ENCODE peak calls at places on chromosome 19, in four cellular contexts. H, P, C and T are unnamed samples. For H3K27me3, the result is how much of the 10 kb centered on the place peaks cover.

GRCh38 chr19:1324249-1324791 is 38.6 kb downstream of the EFNA2 start:
- DNase-seq in H (no peak), P (no peak), C (no peak), T (no peak)

GRCh38 chr19:14764401-14764800 is 14.0 kb downstream of the ADGRE2 start:
- DNase-seq in H (no peak), P (no peak), C (no peak), T (no peak)

GRCh38 chr19:1355258-1355973 is 28.3 kb upstream of the NDUFS7 start:
- DNase-seq in H (no peak), P (no peak), C (peak), T (peak)

GRCh38 chr19:8489591-8490394 is 12.6 kb downstream of the PRAM1 start:
- DNase-seq in H (peak), P (no peak), C (no peak), T (no peak)

GRCh38 chr19:13428352-13428751 is 77.9 kb downstream of the CACNA1A start:
- DNase-seq in H (no peak), P (no peak), C (peak), T (no peak)

GRCh38 chr19:12858041-12858928 is 20.0 kb downstream of the MAST1 start:
- DNase-seq in H (no peak), P (no peak), C (no peak), T (no peak)

GRCh38 chr19:34502582-34503545 is 21.3 kb downstream of the WTIP start:
- DNase-seq in H (no peak), P (no peak), C (no peak), T (no peak)

GRCh38 chr19:43311706-43312105 is 41.8 kb upstream of the CD177 start:
- DNase-seq in H (no peak), P (no peak), C (no peak), T (no peak)

GRCh38 chr19:33403221-33403972 is 29.9 kb downstream of the CEBPG start:
- DNase-seq in H (peak), P (peak), C (no peak), T (no peak)

GRCh38 chr19:18292460-18292809 is 11.0 kb upstream of the JUND start:
- DNase-seq in H (no peak), P (no peak), C (no peak), T (no peak)

GRCh38 chr19:17405250-17406038 is at the start of gene BST2:
- DNase-seq in H (peak), P (peak), C (peak), T (peak)

GRCh38 chr19:44371815-44372480 is 15.5 kb upstream of the ZNF112 start:
- DNase-seq in H (no peak), P (no peak), C (no peak), T (no peak)

GRCh38 chr19:29586401-29586800 is 19.7 kb upstream of the POP4 start:
- DNase-seq in H (no peak), P (no peak), C (no peak), T (no peak)

GRCh38 chr19:29587518-29587986 is 18.5 kb upstream of the POP4 start:
- DNase-seq in H (no peak), P (no peak), C (peak), T (no peak)

GRCh38 chr19:29590278-29590677 is 15.8 kb upstream of the POP4 start:
- DNase-seq in H (no peak), P (no peak), C (no peak), T (no peak)

GRCh38 chr19:29587059-29587458 is 19.0 kb upstream of the POP4 start:
- DNase-seq in H (no peak), P (no peak), C (no peak), T (no peak)

GRCh38 chr19:29588095-29588494 is 18.0 kb upstream of the POP4 start:
- DNase-seq in H (no peak), P (no peak), C (no peak), T (no peak)
- H3K27me3 ChIP-seq in H (under half), P (under half), C (under half), T (under half)

GRCh38 chr19:37362733-37363132 is 8.2 kb upstream of the ZNF527 start:
- DNase-seq in H (no peak), P (no peak), C (no peak), T (no peak)
- TF ChIP-seq CTCF in H (no peak), P (no peak), C (no peak), T (no peak)

GRCh38 chr19:55370305-55370988 is at the start of gene IL11:
- DNase-seq in H (no peak), P (no peak), C (peak), T (peak)
- H3K27me3 ChIP-seq in H (under half), P (under half), C (under half), T (half or more)

GRCh38 chr19:16057062-16057461 is 19.2 kb upstream of the TPM4 start:
- DNase-seq in H (no peak), P (no peak), C (no peak), T (no peak)

GRCh38 chr19:16048583-16048982 is 27.7 kb upstream of the TPM4 start:
- DNase-seq in H (no peak), P (no peak), C (no peak), T (no peak)

GRCh38 chr19:16052353-16052752 is 23.9 kb upstream of the TPM4 start:
- DNase-seq in H (no peak), P (no peak), C (no peak), T (no peak)

GRCh38 chr19:16045893-16046292 is 30.4 kb upstream of the TPM4 start:
- DNase-seq in H (no peak), P (no peak), C (no peak), T (no peak)

DNA sequence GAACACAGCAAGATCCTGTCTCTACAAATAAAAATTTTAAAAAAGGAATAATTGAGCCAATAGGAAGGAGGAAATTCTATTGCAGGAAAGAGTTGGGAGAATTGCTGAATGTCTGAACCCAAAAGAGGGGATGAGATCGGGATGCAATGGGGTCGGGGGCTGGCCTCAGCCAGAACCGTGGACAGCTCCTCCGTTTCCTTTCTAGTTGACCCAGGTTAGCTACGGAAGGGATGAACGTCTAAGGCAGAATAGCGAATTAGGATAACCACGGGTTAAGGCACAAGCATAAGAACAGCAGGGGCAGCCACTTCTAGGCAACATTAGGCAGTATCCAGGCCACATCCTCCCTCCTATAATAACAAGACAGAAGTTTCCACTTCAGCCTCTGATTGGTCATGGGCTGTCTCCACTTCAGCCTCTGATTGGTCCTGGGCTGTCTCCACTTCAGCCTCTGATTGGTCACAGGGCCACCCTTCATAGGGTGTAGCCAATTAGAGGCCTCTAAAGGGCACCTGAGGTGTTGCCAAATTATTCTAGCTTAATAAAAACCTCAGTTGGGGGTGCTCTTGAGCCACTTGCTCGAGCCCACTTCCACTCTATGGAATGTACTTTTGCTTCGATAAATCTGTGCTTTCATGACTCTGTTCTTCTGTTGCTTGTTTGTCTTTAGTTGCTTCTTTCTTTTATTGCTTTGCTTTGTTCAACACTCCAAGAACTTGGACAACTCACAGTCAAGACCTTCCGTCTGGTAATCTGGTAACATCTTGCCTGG is 24.9 kb upstream of the TPM4 start:
- DNase-seq in H (no peak), P (no peak), C (no peak), T (no peak)
- TF ChIP-seq CTCF in H (no peak), P (no peak), C (no peak), T (peak)

GRCh38 chr19:54271106-54271505 is 9.8 kb downstream of the LILRB2 start:
- DNase-seq in H (no peak), P (no peak), C (no peak), T (peak)

GRCh38 chr19:54273811-54274210 is 7.1 kb downstream of the LILRB2 start:
- DNase-seq in H (no peak), P (no peak), C (no peak), T (no peak)

GRCh38 chr19:54279441-54279962 is 1.4 kb downstream of the LILRB2 start:
- DNase-seq in H (no peak), P (no peak), C (no peak), T (no peak)

GRCh38 chr19:54281008-54281728 is at the start of gene LILRB2:
- DNase-seq in H (no peak), P (no peak), C (no peak), T (no peak)

GRCh38 chr19:54275951-54276350 is 5.0 kb downstream of the LILRB2 start:
- DNase-seq in H (no peak), P (no peak), C (no peak), T (no peak)
- H3K27me3 ChIP-seq in H (under half), P (under half), C (under half), T (under half)

GRCh38 chr19:52351512-52351911 is 15.5 kb downstream of the ZNF610 start:
- DNase-seq in H (no peak), P (no peak), C (no peak), T (no peak)
- TF ChIP-seq CTCF in H (no peak), P (no peak), C (no peak), T (no peak)

DNA sequence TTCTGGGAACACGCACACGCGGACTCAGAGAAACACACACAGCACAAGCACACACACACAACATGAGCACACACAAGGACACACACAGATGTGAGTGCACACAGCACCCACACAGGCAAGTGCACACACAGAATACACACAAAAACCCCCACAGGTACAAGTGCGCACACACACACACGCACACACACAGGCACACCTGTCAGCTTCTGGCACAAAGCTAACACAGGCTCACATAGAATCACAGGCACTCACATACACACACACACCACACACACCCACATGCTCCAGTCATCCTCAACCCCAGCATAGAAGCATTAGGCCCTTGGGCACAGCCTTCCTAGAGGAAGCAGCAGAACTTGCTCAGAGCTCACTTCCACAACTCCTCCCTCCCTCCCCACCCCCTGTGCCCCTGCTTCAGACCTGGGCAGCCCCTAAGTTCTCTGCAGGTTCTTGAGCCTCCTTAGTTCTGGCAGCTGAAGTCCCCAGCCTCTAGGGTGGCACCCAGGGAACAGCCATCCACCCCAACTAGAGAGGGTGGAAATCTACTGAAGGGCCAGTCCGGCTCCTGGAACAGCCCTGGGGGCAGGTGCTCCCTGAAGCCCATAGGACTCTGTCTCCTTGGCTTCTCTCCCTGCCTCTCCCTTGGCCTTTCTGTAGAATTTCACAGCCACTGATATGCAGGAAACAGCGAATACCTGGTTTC is 129.9 kb upstream of the VSTM2B start:
- DNase-seq in H (no peak), P (no peak), C (no peak), T (no peak)
- H3K27me3 ChIP-seq in H (under half), P (under half), C (under half), T (under half)